ENCODE peak calls at places on chromosomes 1 and 21, in seven cellular contexts. One of them, this sample, is unnamed.

GRCh38 chr1:112770724-112771123 is 55.6 kb upstream of the PPM1J start:
- DNase-seq in SK-N-SH: no peak
- DNase-seq in H1: no peak
- DNase-seq in HepG2: no peak
- DNase-seq in K562: no peak
- DNase-seq in GM12878: no peak
- DNase-seq in HCT116: no peak
- DNase-seq in this sample: no peak

GRCh38 chr1:157992031-157992568 is 1.3 kb upstream of the KIRREL1 start:
- DNase-seq in SK-N-SH: peak; percentile 63
- DNase-seq in K562: peak; percentile 66
- DNase-seq in H1: peak; percentile 86
- DNase-seq in HepG2: peak; percentile 13
- DNase-seq in GM12878: no peak
- DNase-seq in HCT116: no peak
- DNase-seq in this sample: peak; percentile 75

GRCh38 chr1:234600418-234601216 is 9.4 kb downstream of the IRF2BP2 start:
- DNase-seq in SK-N-SH: peak; percentile 52
- DNase-seq in GM12878: no peak
- DNase-seq in H1: no peak
- DNase-seq in HepG2: peak; percentile 98
- DNase-seq in K562: peak; percentile 41
- DNase-seq in HCT116: peak; percentile 51
- DNase-seq in this sample: peak; percentile 55

GRCh38 chr1:88549536-88549935 is 134.5 kb upstream of the PKN2 start:
- DNase-seq in SK-N-SH: no peak
- DNase-seq in H1: no peak
- DNase-seq in HepG2: no peak
- DNase-seq in HCT116: peak; percentile 7
- DNase-seq in GM12878: no peak
- DNase-seq in K562: no peak
- DNase-seq in this sample: no peak

GRCh38 chr1:52321051-52321450 is 45.0 kb downstream of the CC2D1B start:
- DNase-seq in SK-N-SH: no peak
- DNase-seq in HepG2: no peak
- DNase-seq in K562: no peak
- DNase-seq in HCT116: no peak
- DNase-seq in GM12878: no peak
- DNase-seq in H1: no peak
- DNase-seq in this sample: no peak

GRCh38 chr1:224635356-224635755 is 19.2 kb downstream of the CNIH3 start:
- DNase-seq in GM12878: no peak
- DNase-seq in HCT116: no peak
- DNase-seq in H1: no peak
- DNase-seq in SK-N-SH: no peak
- DNase-seq in K562: no peak
- DNase-seq in HepG2: no peak
- DNase-seq in this sample: no peak

GRCh38 chr1:203461717-203462116 is 13.9 kb upstream of the PRELP start:
- DNase-seq in H1: no peak
- DNase-seq in SK-N-SH: no peak
- DNase-seq in K562: no peak
- DNase-seq in HepG2: no peak
- DNase-seq in HCT116: no peak
- DNase-seq in GM12878: no peak
- DNase-seq in this sample: no peak

GRCh38 chr21:35509004-35509704 is 460.1 kb upstream of the RUNX1 start:
- DNase-seq in SK-N-SH: no peak
- DNase-seq in K562: no peak
- DNase-seq in HCT116: no peak
- DNase-seq in HepG2: no peak
- DNase-seq in H1: no peak
- DNase-seq in GM12878: no peak
- DNase-seq in this sample: no peak

GRCh38 chr1:30353637-30354036 is 369.7 kb downstream of the MATN1 start:
- DNase-seq in SK-N-SH: no peak
- DNase-seq in H1: no peak
- DNase-seq in K562: no peak
- DNase-seq in HepG2: no peak
- DNase-seq in GM12878: no peak
- DNase-seq in HCT116: no peak
- DNase-seq in this sample: peak; percentile 6

GRCh38 chr1:2810281-2810680 is 8.8 kb upstream of the TTC34 start:
- DNase-seq in GM12878: no peak
- DNase-seq in K562: no peak
- DNase-seq in HCT116: no peak
- DNase-seq in SK-N-SH: no peak
- DNase-seq in H1: no peak
- DNase-seq in HepG2: no peak
- DNase-seq in this sample: no peak

GRCh38 chr1:87684194-87684593 is 355.5 kb downstream of the LMO4 start:
- DNase-seq in H1: peak; percentile 51
- DNase-seq in K562: no peak
- DNase-seq in HCT116: no peak
- DNase-seq in SK-N-SH: no peak
- DNase-seq in GM12878: no peak
- DNase-seq in HepG2: no peak
- DNase-seq in this sample: peak; percentile 41

GRCh38 chr1:240691521-240692338 is 79.8 kb upstream of the GREM2 start:
- DNase-seq in K562: no peak
- DNase-seq in GM12878: no peak
- DNase-seq in SK-N-SH: peak; percentile 69
- DNase-seq in HepG2: peak; percentile 5
- DNase-seq in HCT116: no peak
- DNase-seq in H1: peak; percentile 55
- DNase-seq in this sample: peak; percentile 83

GRCh38 chr21:36854391-36854790 is 112.1 kb downstream of the HLCS start:
- DNase-seq in SK-N-SH: peak; percentile 68
- DNase-seq in GM12878: no peak
- DNase-seq in H1: peak; percentile 81
- DNase-seq in HepG2: peak; percentile 52
- DNase-seq in K562: peak; percentile 72
- DNase-seq in HCT116: no peak
- DNase-seq in this sample: no peak

GRCh38 chr1:40774266-40774998 is 9.2 kb upstream of the KCNQ4 start:
- DNase-seq in HCT116: peak; percentile 18
- DNase-seq in GM12878: no peak
- DNase-seq in SK-N-SH: peak; percentile 69
- DNase-seq in H1: peak; percentile 88
- DNase-seq in K562: peak; percentile 77
- DNase-seq in HepG2: peak; percentile 36
- DNase-seq in this sample: no peak

GRCh38 chr1:64823691-64824476 is 79.0 kb downstream of the RAVER2 start:
- DNase-seq in K562: peak; percentile 55
- DNase-seq in GM12878: peak; percentile 11
- DNase-seq in HepG2: peak; percentile 69
- DNase-seq in SK-N-SH: peak; percentile 64
- DNase-seq in HCT116: peak; percentile 46
- DNase-seq in H1: peak; percentile 70
- DNase-seq in this sample: no peak

GRCh38 chr1:938088-938683 is 14.5 kb downstream of the SAMD11 start:
- DNase-seq in H1: no peak
- DNase-seq in HepG2: peak; percentile 29
- DNase-seq in GM12878: no peak
- DNase-seq in K562: peak; percentile 61
- DNase-seq in SK-N-SH: peak; percentile 68
- DNase-seq in HCT116: no peak
- DNase-seq in this sample: peak; percentile 59
- TF ChIP-seq JUND in H1: no peak
- TF ChIP-seq JUND in HepG2: no peak
- TF ChIP-seq JUND in GM12878: no peak
- TF ChIP-seq JUND in K562: no peak
- TF ChIP-seq JUND in SK-N-SH: no peak
- TF ChIP-seq JUND in HCT116: no peak
- TF ChIP-seq JUND in this sample: no peak

GRCh38 chr1:199122532-199123311 is 483.9 kb downstream of the PTPRC start:
- DNase-seq in GM12878: no peak
- DNase-seq in K562: no peak
- DNase-seq in SK-N-SH: no peak
- DNase-seq in H1: no peak
- DNase-seq in HCT116: no peak
- DNase-seq in HepG2: no peak
- DNase-seq in this sample: no peak

GRCh38 chr1:199123615-199124014 is 484.8 kb downstream of the PTPRC start:
- DNase-seq in HepG2: no peak
- DNase-seq in GM12878: no peak
- DNase-seq in H1: no peak
- DNase-seq in HCT116: no peak
- DNase-seq in SK-N-SH: no peak
- DNase-seq in K562: no peak
- DNase-seq in this sample: no peak

GRCh38 chr1:199124351-199124750 is 485.5 kb downstream of the PTPRC start:
- DNase-seq in SK-N-SH: no peak
- DNase-seq in K562: no peak
- DNase-seq in GM12878: no peak
- DNase-seq in HepG2: no peak
- DNase-seq in H1: no peak
- DNase-seq in HCT116: no peak
- DNase-seq in this sample: no peak

GRCh38 chr1:199122085-199122484 is 483.2 kb downstream of the PTPRC start:
- DNase-seq in GM12878: no peak
- DNase-seq in K562: no peak
- DNase-seq in H1: no peak
- DNase-seq in HepG2: no peak
- DNase-seq in SK-N-SH: no peak
- DNase-seq in HCT116: no peak
- DNase-seq in this sample: no peak

GRCh38 chr1:199121047-199121446 is 482.2 kb downstream of the PTPRC start:
- DNase-seq in HCT116: no peak
- DNase-seq in SK-N-SH: no peak
- DNase-seq in K562: no peak
- DNase-seq in H1: no peak
- DNase-seq in HepG2: no peak
- DNase-seq in GM12878: no peak
- DNase-seq in this sample: no peak
- TF ChIP-seq JUND in HCT116: no peak
- TF ChIP-seq JUND in SK-N-SH: no peak
- TF ChIP-seq JUND in K562: no peak
- TF ChIP-seq JUND in H1: no peak
- TF ChIP-seq JUND in HepG2: no peak
- TF ChIP-seq JUND in GM12878: no peak
- TF ChIP-seq JUND in this sample: no peak

GRCh38 chr21:39774252-39774651 is 29.3 kb downstream of the IGSF5 start:
- DNase-seq in SK-N-SH: no peak
- DNase-seq in HepG2: no peak
- DNase-seq in HCT116: no peak
- DNase-seq in K562: no peak
- DNase-seq in H1: no peak
- DNase-seq in GM12878: no peak
- DNase-seq in this sample: no peak
- TF ChIP-seq JUND in SK-N-SH: no peak
- TF ChIP-seq JUND in HepG2: no peak
- TF ChIP-seq JUND in HCT116: no peak
- TF ChIP-seq JUND in K562: no peak
- TF ChIP-seq JUND in H1: no peak
- TF ChIP-seq JUND in GM12878: no peak
- TF ChIP-seq JUND in this sample: no peak

GRCh38 chr1:6349254-6349943 is 44.2 kb downstream of the ACOT7 start:
- DNase-seq in K562: no peak
- DNase-seq in H1: no peak
- DNase-seq in HepG2: no peak
- DNase-seq in SK-N-SH: no peak
- DNase-seq in HCT116: no peak
- DNase-seq in GM12878: no peak
- DNase-seq in this sample: no peak

GRCh38 chr1:6352138-6352563 is 41.4 kb downstream of the ACOT7 start:
- DNase-seq in HepG2: peak; percentile 73
- DNase-seq in HCT116: no peak
- DNase-seq in K562: no peak
- DNase-seq in GM12878: no peak
- DNase-seq in SK-N-SH: no peak
- DNase-seq in H1: peak; percentile 78
- DNase-seq in this sample: peak; percentile 52

GRCh38 chr1:6351480-6352137 is 42.0 kb downstream of the ACOT7 start:
- DNase-seq in H1: no peak
- DNase-seq in HCT116: no peak
- DNase-seq in SK-N-SH: no peak
- DNase-seq in HepG2: no peak
- DNase-seq in GM12878: no peak
- DNase-seq in K562: no peak
- DNase-seq in this sample: peak; percentile 68

GRCh38 chr1:6348511-6349191 is 44.9 kb downstream of the ACOT7 start:
- DNase-seq in SK-N-SH: no peak
- DNase-seq in HepG2: no peak
- DNase-seq in K562: no peak
- DNase-seq in GM12878: no peak
- DNase-seq in HCT116: no peak
- DNase-seq in H1: no peak
- DNase-seq in this sample: no peak

DNA sequence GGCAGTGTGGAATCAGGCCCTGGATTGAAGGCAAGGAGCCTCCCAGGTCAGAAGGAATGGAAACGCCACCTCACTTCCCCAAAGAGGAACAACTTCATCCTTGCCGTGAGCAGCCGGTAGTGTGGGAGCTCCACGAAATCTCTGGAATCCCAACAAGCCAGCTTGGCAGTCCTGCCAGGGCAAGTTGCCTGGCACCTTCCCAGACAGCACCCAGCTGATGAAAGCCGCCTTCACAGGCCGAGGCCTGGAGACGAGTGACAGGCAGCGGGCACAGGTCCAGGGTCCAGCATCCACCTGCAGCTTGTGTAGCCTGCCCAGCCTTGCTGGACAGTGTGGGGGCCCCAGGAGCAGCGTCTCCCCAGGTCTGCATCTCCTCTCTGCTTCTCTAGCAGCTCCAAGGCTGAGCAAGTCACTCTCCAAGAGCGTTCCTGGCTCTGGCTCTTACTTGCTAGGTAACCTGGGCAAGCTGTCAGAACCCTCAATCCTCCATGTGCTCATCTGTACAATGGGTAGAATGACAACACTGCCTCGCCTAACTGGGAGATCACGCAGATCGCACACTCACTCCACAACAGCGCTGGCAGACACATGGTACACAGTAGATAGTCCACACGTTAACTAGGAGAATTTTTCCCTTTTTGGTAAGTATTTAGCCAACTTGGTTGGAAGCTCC is 43.0 kb downstream of the ACOT7 start:
- DNase-seq in GM12878: no peak
- DNase-seq in H1: no peak
- DNase-seq in HCT116: no peak
- DNase-seq in K562: no peak
- DNase-seq in SK-N-SH: peak; percentile 10
- DNase-seq in HepG2: no peak
- DNase-seq in this sample: peak; percentile 94
- TF ChIP-seq JUND in GM12878: no peak
- TF ChIP-seq JUND in H1: no peak
- TF ChIP-seq JUND in HCT116: no peak
- TF ChIP-seq JUND in K562: no peak
- TF ChIP-seq JUND in SK-N-SH: no peak
- TF ChIP-seq JUND in HepG2: no peak
- TF ChIP-seq JUND in this sample: no peak

DNA sequence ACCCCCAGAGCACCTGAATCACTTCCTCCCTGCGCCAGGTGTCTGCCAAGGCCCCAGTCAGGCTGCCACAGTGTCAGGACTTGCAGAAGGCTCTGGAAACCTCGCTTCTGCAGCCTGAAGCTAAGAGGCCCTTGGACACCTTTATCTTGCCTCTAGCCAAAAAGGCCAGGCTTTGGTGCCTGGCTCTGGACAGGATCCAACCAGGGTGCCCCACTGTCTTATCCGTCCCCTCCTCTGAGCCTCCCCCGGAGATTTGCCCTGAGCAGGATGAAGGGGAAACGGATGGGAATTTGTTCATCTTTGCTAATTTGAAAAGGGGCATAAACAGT is 12.8 kb upstream of the CLSTN1 start:
- DNase-seq in HCT116: no peak
- DNase-seq in K562: no peak
- DNase-seq in GM12878: no peak
- DNase-seq in H1: no peak
- DNase-seq in SK-N-SH: no peak
- DNase-seq in HepG2: no peak
- DNase-seq in this sample: no peak
- TF ChIP-seq JUND in HCT116: peak; percentile 50
- TF ChIP-seq JUND in K562: no peak
- TF ChIP-seq JUND in GM12878: no peak
- TF ChIP-seq JUND in H1: no peak
- TF ChIP-seq JUND in SK-N-SH: no peak
- TF ChIP-seq JUND in HepG2: no peak
- TF ChIP-seq JUND in this sample: no peak